ENCODE peak calls at places on chromosomes 1 and 21, in eight cellular contexts. One of them, this sample, is unnamed.

GRCh38 chr21:37257967-37258877 is 8.9 kb downstream of the VPS26C start:
- DNase-seq in NCI-H2081: no peak
- DNase-seq in effector memory CD8-positive, alpha-beta T cell: peak
- DNase-seq in dorsolateral prefrontal cortex: peak
- DNase-seq in activated CD4-positive, alpha-beta T cell treated with anti-CD3 and anti-CD28 coated beads for 24 hours: peak
- DNase-seq in tibial nerve: no peak
- DNase-seq in hepatocyte: peak
- DNase-seq in kidney glomerular epithelial cell: peak
- DNase-seq in this sample: peak

GRCh38 chr1:26771643-26772321 is 16.0 kb upstream of the PIGV start:
- DNase-seq in NCI-H2081: no peak
- DNase-seq in effector memory CD8-positive, alpha-beta T cell: no peak
- DNase-seq in activated CD4-positive, alpha-beta T cell treated with anti-CD3 and anti-CD28 coated beads for 24 hours: no peak
- DNase-seq in hepatocyte: peak
- DNase-seq in kidney glomerular epithelial cell: peak
- DNase-seq in dorsolateral prefrontal cortex: no peak
- DNase-seq in tibial nerve: no peak
- DNase-seq in this sample: peak

GRCh38 chr1:221878134-221878533 is 136.2 kb upstream of the DUSP10 start:
- DNase-seq in hepatocyte: no peak
- DNase-seq in NCI-H2081: no peak
- DNase-seq in tibial nerve: no peak
- DNase-seq in dorsolateral prefrontal cortex: no peak
- DNase-seq in kidney glomerular epithelial cell: no peak
- DNase-seq in effector memory CD8-positive, alpha-beta T cell: no peak
- DNase-seq in activated CD4-positive, alpha-beta T cell treated with anti-CD3 and anti-CD28 coated beads for 24 hours: no peak
- DNase-seq in this sample: no peak

GRCh38 chr1:24093762-24094161 is 18.2 kb downstream of the MYOM3 start:
- DNase-seq in NCI-H2081: no peak
- DNase-seq in dorsolateral prefrontal cortex: no peak
- DNase-seq in activated CD4-positive, alpha-beta T cell treated with anti-CD3 and anti-CD28 coated beads for 24 hours: no peak
- DNase-seq in effector memory CD8-positive, alpha-beta T cell: no peak
- DNase-seq in tibial nerve: no peak
- DNase-seq in kidney glomerular epithelial cell: no peak
- DNase-seq in hepatocyte: no peak
- DNase-seq in this sample: no peak

GRCh38 chr1:207713529-207713928 is 38.3 kb upstream of the CD46 start:
- DNase-seq in tibial nerve: no peak
- DNase-seq in dorsolateral prefrontal cortex: no peak
- DNase-seq in kidney glomerular epithelial cell: no peak
- DNase-seq in activated CD4-positive, alpha-beta T cell treated with anti-CD3 and anti-CD28 coated beads for 24 hours: no peak
- DNase-seq in NCI-H2081: no peak
- DNase-seq in hepatocyte: no peak
- DNase-seq in effector memory CD8-positive, alpha-beta T cell: no peak
- DNase-seq in this sample: no peak

GRCh38 chr1:112714313-112715263 is 544 bp downstream of the PPM1J start:
- DNase-seq in activated CD4-positive, alpha-beta T cell treated with anti-CD3 and anti-CD28 coated beads for 24 hours: no peak
- DNase-seq in tibial nerve: no peak
- DNase-seq in dorsolateral prefrontal cortex: no peak
- DNase-seq in effector memory CD8-positive, alpha-beta T cell: no peak
- DNase-seq in NCI-H2081: no peak
- DNase-seq in kidney glomerular epithelial cell: no peak
- DNase-seq in hepatocyte: peak
- DNase-seq in this sample: no peak

GRCh38 chr1:39762550-39763540 is 8.3 kb downstream of the OXCT2 start:
- DNase-seq in dorsolateral prefrontal cortex: no peak
- DNase-seq in tibial nerve: no peak
- DNase-seq in activated CD4-positive, alpha-beta T cell treated with anti-CD3 and anti-CD28 coated beads for 24 hours: no peak
- DNase-seq in hepatocyte: no peak
- DNase-seq in kidney glomerular epithelial cell: no peak
- DNase-seq in NCI-H2081: no peak
- DNase-seq in effector memory CD8-positive, alpha-beta T cell: no peak
- DNase-seq in this sample: no peak

GRCh38 chr1:209617755-209618154 is 34.2 kb downstream of the CAMK1G start:
- DNase-seq in kidney glomerular epithelial cell: no peak
- DNase-seq in tibial nerve: no peak
- DNase-seq in dorsolateral prefrontal cortex: no peak
- DNase-seq in activated CD4-positive, alpha-beta T cell treated with anti-CD3 and anti-CD28 coated beads for 24 hours: no peak
- DNase-seq in effector memory CD8-positive, alpha-beta T cell: no peak
- DNase-seq in NCI-H2081: no peak
- DNase-seq in hepatocyte: no peak
- DNase-seq in this sample: no peak

GRCh38 chr1:204480515-204480914 is 14.1 kb downstream of the PIK3C2B start:
- DNase-seq in tibial nerve: no peak
- DNase-seq in kidney glomerular epithelial cell: no peak
- DNase-seq in effector memory CD8-positive, alpha-beta T cell: no peak
- DNase-seq in dorsolateral prefrontal cortex: no peak
- DNase-seq in NCI-H2081: no peak
- DNase-seq in hepatocyte: no peak
- DNase-seq in activated CD4-positive, alpha-beta T cell treated with anti-CD3 and anti-CD28 coated beads for 24 hours: no peak
- DNase-seq in this sample: no peak

GRCh38 chr1:229048221-229048620 is 222.7 kb upstream of the RAB4A start:
- DNase-seq in effector memory CD8-positive, alpha-beta T cell: no peak
- DNase-seq in activated CD4-positive, alpha-beta T cell treated with anti-CD3 and anti-CD28 coated beads for 24 hours: no peak
- DNase-seq in kidney glomerular epithelial cell: no peak
- DNase-seq in tibial nerve: no peak
- DNase-seq in NCI-H2081: no peak
- DNase-seq in hepatocyte: no peak
- DNase-seq in dorsolateral prefrontal cortex: no peak
- DNase-seq in this sample: no peak

GRCh38 chr1:27883536-27884181 is 11.3 kb downstream of the THEMIS2 start:
- DNase-seq in activated CD4-positive, alpha-beta T cell treated with anti-CD3 and anti-CD28 coated beads for 24 hours: no peak
- DNase-seq in NCI-H2081: no peak
- DNase-seq in tibial nerve: no peak
- DNase-seq in effector memory CD8-positive, alpha-beta T cell: no peak
- DNase-seq in kidney glomerular epithelial cell: no peak
- DNase-seq in dorsolateral prefrontal cortex: peak
- DNase-seq in hepatocyte: no peak
- DNase-seq in this sample: no peak

GRCh38 chr1:145997156-145998023 is 1.0 kb upstream of the TXNIP start:
- DNase-seq in NCI-H2081: peak
- DNase-seq in tibial nerve: peak
- DNase-seq in dorsolateral prefrontal cortex: no peak
- DNase-seq in effector memory CD8-positive, alpha-beta T cell: no peak
- DNase-seq in activated CD4-positive, alpha-beta T cell treated with anti-CD3 and anti-CD28 coated beads for 24 hours: no peak
- DNase-seq in hepatocyte: no peak
- DNase-seq in kidney glomerular epithelial cell: no peak
- DNase-seq in this sample: no peak

GRCh38 chr1:41411229-41411628 is 50.0 kb downstream of the FOXO6 start:
- DNase-seq in tibial nerve: no peak
- DNase-seq in activated CD4-positive, alpha-beta T cell treated with anti-CD3 and anti-CD28 coated beads for 24 hours: no peak
- DNase-seq in hepatocyte: no peak
- DNase-seq in effector memory CD8-positive, alpha-beta T cell: no peak
- DNase-seq in kidney glomerular epithelial cell: no peak
- DNase-seq in dorsolateral prefrontal cortex: no peak
- DNase-seq in NCI-H2081: no peak
- DNase-seq in this sample: no peak

GRCh38 chr1:210689741-210690635 is 361.3 kb downstream of the HHAT start:
- DNase-seq in dorsolateral prefrontal cortex: no peak
- DNase-seq in effector memory CD8-positive, alpha-beta T cell: no peak
- DNase-seq in activated CD4-positive, alpha-beta T cell treated with anti-CD3 and anti-CD28 coated beads for 24 hours: no peak
- DNase-seq in hepatocyte: no peak
- DNase-seq in kidney glomerular epithelial cell: no peak
- DNase-seq in NCI-H2081: no peak
- DNase-seq in tibial nerve: no peak
- DNase-seq in this sample: no peak

GRCh38 chr1:228149341-228150020 is at the start of gene GJC2:
- DNase-seq in activated CD4-positive, alpha-beta T cell treated with anti-CD3 and anti-CD28 coated beads for 24 hours: no peak
- DNase-seq in effector memory CD8-positive, alpha-beta T cell: no peak
- DNase-seq in NCI-H2081: no peak
- DNase-seq in kidney glomerular epithelial cell: no peak
- DNase-seq in tibial nerve: no peak
- DNase-seq in hepatocyte: peak
- DNase-seq in dorsolateral prefrontal cortex: peak
- DNase-seq in this sample: peak

GRCh38 chr1:205275133-205275532 is 46.4 kb downstream of the NUAK2 start:
- DNase-seq in NCI-H2081: peak
- DNase-seq in hepatocyte: no peak
- DNase-seq in tibial nerve: no peak
- DNase-seq in activated CD4-positive, alpha-beta T cell treated with anti-CD3 and anti-CD28 coated beads for 24 hours: no peak
- DNase-seq in dorsolateral prefrontal cortex: no peak
- DNase-seq in effector memory CD8-positive, alpha-beta T cell: no peak
- DNase-seq in kidney glomerular epithelial cell: no peak
- DNase-seq in this sample: no peak

This sample was measured in head of caudate nucleus.